ENCODE peak calls at places on chromosomes 16 and 17, in four cellular contexts. G, S, N and C are unnamed samples.

GRCh38 chr16:9816644-9817043 is 365.6 kb downstream of the GRIN2A start:
- DNase-seq in G (no peak), S (no peak), N (no peak), C (no peak)

GRCh38 chr16:87707097-87707496 is 58.7 kb downstream of the KLHDC4 start:
- DNase-seq in G (no peak), S (no peak), N (no peak), C (peak; percentile 56)

GRCh38 chr17:19747829-19748806 is at the start of gene ALDH3A1:
- DNase-seq in G (no peak), S (no peak), N (peak; percentile 82), C (no peak)

GRCh38 chr17:58120195-58120822 is 27.9 kb upstream of the OR4D1 start:
- DNase-seq in G (peak; percentile 49), S (no peak), N (peak; percentile 56), C (peak; percentile 56)

GRCh38 chr16:84948855-84949610 is 62.3 kb downstream of the ZDHHC7 start:
- DNase-seq in G (no peak), S (no peak), N (no peak), C (no peak)

GRCh38 chr17:67680445-67681224 is 37.1 kb upstream of the NOL11 start:
- DNase-seq in G (no peak), S (no peak), N (no peak), C (no peak)

GRCh38 chr17:75073618-75074047 is 14.1 kb upstream of the SLC16A5 start:
- DNase-seq in G (no peak), S (no peak), N (no peak), C (no peak)

GRCh38 chr16:84662471-84662870 is 14.2 kb downstream of the KLHL36 start:
- DNase-seq in G (no peak), S (no peak), N (no peak), C (no peak)

GRCh38 chr16:23013484-23013883 is 135.8 kb downstream of the USP31 start:
- DNase-seq in G (no peak), S (no peak), N (peak; percentile 33), C (no peak)

GRCh38 chr17:30380106-30380420 is 1.3 kb downstream of the CPD start:
- DNase-seq in G (no peak), S (peak; percentile 16), N (no peak), C (no peak)

GRCh38 chr16:85391769-85392583 is 221.1 kb upstream of the GSE1 start:
- DNase-seq in G (no peak), S (no peak), N (no peak), C (peak; percentile 4)

GRCh38 chr17:70810609-70811008 is 641.3 kb downstream of the KCNJ2 start:
- DNase-seq in G (no peak), S (no peak), N (no peak), C (no peak)

GRCh38 chr16:85917959-85918358 is 19.0 kb downstream of the IRF8 start:
- DNase-seq in G (no peak), S (peak; percentile 47), N (no peak), C (no peak)

GRCh38 chr17:34178047-34178446 is 77.0 kb upstream of the CCL2 start:
- DNase-seq in G (no peak), S (no peak), N (no peak), C (peak; percentile 60)

GRCh38 chr16:20347666-20348364 is 4.7 kb downstream of the UMOD start:
- DNase-seq in G (peak; percentile 29), S (no peak), N (no peak), C (no peak)

GRCh38 chr16:3131755-3132377 is 3.0 kb upstream of the ZNF213 start:
- DNase-seq in G (peak; percentile 66), S (no peak), N (peak; percentile 48), C (peak; percentile 81)

GRCh38 chr17:63181856-63182255 is 215.8 kb downstream of the TANC2 start:
- DNase-seq in G (no peak), S (no peak), N (no peak), C (no peak)

GRCh38 chr16:85296859-85297698 is 184.8 kb upstream of the CIBAR2 start:
- DNase-seq in G (peak; percentile 90), S (no peak), N (peak; percentile 52), C (peak; percentile 78)

GRCh38 chr16:4679156-4679853 is 14.1 kb upstream of the NUDT16L1 start:
- DNase-seq in G (no peak), S (no peak), N (peak; percentile 18), C (no peak)

GRCh38 chr17:11900655-11901054 is 96.6 kb downstream of the ZNF18 start:
- DNase-seq in G (no peak), S (no peak), N (no peak), C (no peak)

GRCh38 chr17:49260011-49260921 is 29.7 kb upstream of the PHOSPHO1 start:
- DNase-seq in G (peak; percentile 72), S (no peak), N (peak; percentile 35), C (peak; percentile 48)

GRCh38 chr16:19776147-19776546 is 58.1 kb downstream of the IQCK start:
- DNase-seq in G (no peak), S (no peak), N (no peak), C (no peak)

GRCh38 chr17:1275962-1276736 is 3.3 kb upstream of the TRARG1 start:
- DNase-seq in G (peak; percentile 64), S (no peak), N (peak; percentile 29), C (peak; percentile 89)

GRCh38 chr16:52318259-52319008 is 228.5 kb downstream of the TOX3 start:
- DNase-seq in G (no peak), S (no peak), N (no peak), C (no peak)

GRCh38 chr17:18382441-18383078 is 5.0 kb downstream of the EVPLL start:
- DNase-seq in G (no peak), S (no peak), N (no peak), C (no peak)

GRCh38 chr16:4293822-4294457 is 21.1 kb upstream of the TFAP4 start:
- DNase-seq in G (peak; percentile 9), S (no peak), N (no peak), C (peak; percentile 81)

GRCh38 chr17:1177099-1177996 is 2.4 kb downstream of the ABR start:
- DNase-seq in G (no peak), S (no peak), N (no peak), C (no peak)

GRCh38 chr17:21455761-21456160 is 79.6 kb downstream of the KCNJ12 start:
- DNase-seq in G (no peak), S (no peak), N (no peak), C (no peak)

GRCh38 chr17:4780325-4781010 is 5.7 kb downstream of the VMO1 start:
- DNase-seq in G (no peak), S (no peak), N (no peak), C (no peak)

GRCh38 chr17:9234404-9234945 is 213.2 kb downstream of the NTN1 start:
- DNase-seq in G (no peak), S (no peak), N (no peak), C (no peak)

GRCh38 chr16:29664133-29664912 is 1.3 kb downstream of the SPN start:
- DNase-seq in G (peak; percentile 84), S (no peak), N (no peak), C (no peak)

GRCh38 chr16:57941016-57941656 is 29.8 kb downstream of the CNGB1 start:
- DNase-seq in G (no peak), S (no peak), N (no peak), C (no peak)

GRCh38 chr17:65332375-65332774 is 195.2 kb downstream of the RGS9 start:
- DNase-seq in G (no peak), S (no peak), N (no peak), C (no peak)

GRCh38 chr16:72789465-72789864 is 258.5 kb downstream of the ZFHX3 start:
- DNase-seq in G (no peak), S (no peak), N (no peak), C (no peak)

GRCh38 chr16:20925780-20926179 is 25.2 kb downstream of the LYRM1 start:
- DNase-seq in G (no peak), S (no peak), N (peak; percentile 65), C (no peak)

GRCh38 chr17:48143629-48144028 is 36.1 kb downstream of the SNX11 start:
- DNase-seq in G (no peak), S (no peak), N (no peak), C (peak; percentile 17)

DNA sequence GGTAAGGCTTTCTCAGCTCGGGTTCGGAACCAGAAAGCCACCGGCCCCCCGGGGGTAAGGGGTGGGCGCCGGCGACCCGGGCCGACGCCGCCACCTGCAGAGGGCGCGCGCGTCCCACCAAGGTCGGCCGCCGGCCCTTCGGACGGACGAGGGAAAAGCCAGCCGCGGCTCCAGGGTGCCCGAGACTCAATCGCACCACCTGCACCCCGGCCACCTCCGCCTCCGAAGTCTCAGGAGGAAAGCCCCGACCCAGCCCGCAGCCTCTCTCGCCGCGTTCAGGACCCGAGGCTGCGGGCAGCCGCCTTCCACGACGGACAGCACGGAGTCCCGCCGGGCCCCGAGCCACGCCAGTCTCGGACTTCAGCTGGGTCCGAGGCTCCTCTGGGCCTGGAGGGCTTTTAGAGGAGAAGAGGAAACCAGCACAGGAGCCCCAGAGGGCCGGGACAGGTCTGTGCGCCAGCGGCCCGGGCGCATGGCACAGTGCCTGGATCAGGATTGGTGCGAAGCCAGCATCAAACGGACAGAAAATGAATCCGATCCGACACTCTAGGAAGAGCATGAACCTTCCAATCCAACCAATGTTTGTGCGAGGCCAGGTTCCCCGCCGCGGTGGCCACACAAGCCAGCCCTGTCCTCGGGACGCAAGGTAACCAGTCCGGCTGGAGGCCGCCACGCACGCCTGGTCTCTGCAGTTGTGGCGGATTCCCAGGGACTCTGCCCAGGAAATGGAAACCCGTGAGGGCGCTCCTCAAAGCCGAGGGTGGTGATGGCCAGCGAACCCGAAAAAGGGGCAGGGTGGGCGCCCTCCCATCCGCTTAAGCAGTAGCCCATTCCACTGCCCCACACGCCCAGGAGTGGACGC is 6.7 kb downstream of the CBX8 start:
- DNase-seq in G (peak; percentile 80), S (no peak), N (no peak), C (peak; percentile 72)
- TF ChIP-seq NR2C2 in G (no peak), S (no peak), N (no peak), C (no peak)

GRCh38 chr16:81651758-81652718 is 127.1 kb upstream of the PLCG2 start:
- DNase-seq in G (peak; percentile 83), S (no peak), N (no peak), C (no peak)
- TF ChIP-seq CREB1 in G (no peak), S (no peak), N (no peak), C (no peak)

GRCh38 chr16:47037746-47038458 is 64.4 kb upstream of the DNAJA2 start:
- DNase-seq in G (peak; percentile 98), S (peak; percentile 40), N (peak; percentile 61), C (peak; percentile 89)
- TF ChIP-seq NR2C2 in G (peak; percentile 49), S (no peak), N (peak; percentile 54), C (no peak)

GRCh38 chr17:77771587-77771986 is 186.9 kb upstream of the TNRC6C start:
- DNase-seq in G (no peak), S (no peak), N (no peak), C (no peak)

GRCh38 chr17:77772899-77773358 is 185.6 kb upstream of the TNRC6C start:
- DNase-seq in G (no peak), S (no peak), N (no peak), C (no peak)

GRCh38 chr17:77771998-77772397 is 186.5 kb upstream of the TNRC6C start:
- DNase-seq in G (no peak), S (no peak), N (no peak), C (no peak)

GRCh38 chr17:77771145-77771544 is 187.4 kb upstream of the TNRC6C start:
- DNase-seq in G (no peak), S (no peak), N (no peak), C (no peak)

DNA sequence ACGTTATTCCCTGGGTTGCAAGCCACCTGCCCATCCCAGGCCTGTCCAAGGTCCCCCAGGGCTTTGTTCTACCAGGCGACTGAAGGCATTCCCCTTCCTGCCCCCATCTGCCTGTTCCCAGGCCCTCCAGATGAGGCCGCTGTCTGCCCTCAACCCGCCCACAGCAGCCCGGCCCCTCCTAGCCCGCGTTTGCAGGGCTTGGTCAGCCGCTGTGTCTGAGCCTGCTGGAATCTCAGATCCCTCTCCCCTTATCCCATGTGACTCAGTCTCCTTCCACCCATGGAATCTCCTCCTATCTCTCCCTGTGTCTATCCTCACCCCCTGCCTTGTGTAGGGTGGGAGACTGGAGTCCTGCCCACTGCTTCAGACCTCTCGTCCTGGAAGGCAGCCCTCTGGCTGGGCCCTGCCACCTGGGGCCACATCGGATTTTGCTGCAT is 186.0 kb upstream of the TNRC6C start:
- DNase-seq in G (peak; percentile 85), S (no peak), N (peak; percentile 56), C (peak; percentile 88)
- TF ChIP-seq CREB1 in G (no peak), S (no peak), N (no peak), C (no peak)